ENCODE peak calls at places on chromosomes 1 and 21, in nine cellular contexts. One of them, this sample, is unnamed.
A peak's percentile ranks its signal among the peaks of the same experiment; 100 is the strongest.

GRCh38 chr1:22914633-22915217 is 57.9 kb downstream of the LACTBL1 start:
- DNase-seq in naive thymus-derived CD8-positive, alpha-beta T cell: no peak
- DNase-seq in foreskin melanocyte: no peak
- DNase-seq in nucleus accumbens: no peak
- DNase-seq in AG10803: no peak
- DNase-seq in Right ventricle myocardium superior: no peak
- DNase-seq in aorta: no peak
- DNase-seq in hypothalamus: no peak
- DNase-seq in NCI-H1694: no peak
- DNase-seq in this sample: no peak

GRCh38 chr1:232966663-232967062 is 16.3 kb downstream of the NTPCR start:
- DNase-seq in naive thymus-derived CD8-positive, alpha-beta T cell: no peak
- DNase-seq in Right ventricle myocardium superior: no peak
- DNase-seq in nucleus accumbens: no peak
- DNase-seq in hypothalamus: no peak
- DNase-seq in foreskin melanocyte: no peak
- DNase-seq in aorta: no peak
- DNase-seq in NCI-H1694: no peak
- DNase-seq in AG10803: no peak
- DNase-seq in this sample: no peak

GRCh38 chr1:17531682-17532487 is 7.6 kb upstream of the ARHGEF10L start:
- DNase-seq in hypothalamus: peak; percentile 50
- DNase-seq in aorta: peak; percentile 90
- DNase-seq in NCI-H1694: no peak
- DNase-seq in AG10803: peak; percentile 52
- DNase-seq in foreskin melanocyte: peak; percentile 97
- DNase-seq in nucleus accumbens: peak; percentile 39
- DNase-seq in Right ventricle myocardium superior: peak; percentile 87
- DNase-seq in naive thymus-derived CD8-positive, alpha-beta T cell: no peak
- DNase-seq in this sample: peak; percentile 93

GRCh38 chr1:71049951-71050598 is 2.5 kb upstream of the PTGER3 start:
- DNase-seq in nucleus accumbens: no peak
- DNase-seq in foreskin melanocyte: peak; percentile 68
- DNase-seq in NCI-H1694: peak; percentile 87
- DNase-seq in hypothalamus: no peak
- DNase-seq in AG10803: peak; percentile 72
- DNase-seq in naive thymus-derived CD8-positive, alpha-beta T cell: peak; percentile 54
- DNase-seq in aorta: no peak
- DNase-seq in Right ventricle myocardium superior: no peak
- DNase-seq in this sample: peak; percentile 87

GRCh38 chr1:201142011-201142853 is 12.0 kb downstream of the TMEM9 start:
- DNase-seq in nucleus accumbens: no peak
- DNase-seq in Right ventricle myocardium superior: peak; percentile 83
- DNase-seq in aorta: peak; percentile 76
- DNase-seq in hypothalamus: no peak
- DNase-seq in NCI-H1694: peak; percentile 32
- DNase-seq in AG10803: peak; percentile 17
- DNase-seq in naive thymus-derived CD8-positive, alpha-beta T cell: no peak
- DNase-seq in foreskin melanocyte: no peak
- DNase-seq in this sample: peak; percentile 16

GRCh38 chr1:47881505-47882442 is 115.4 kb downstream of the TRABD2B start:
- DNase-seq in AG10803: peak; percentile 81
- DNase-seq in Right ventricle myocardium superior: no peak
- DNase-seq in NCI-H1694: peak; percentile 72
- DNase-seq in hypothalamus: no peak
- DNase-seq in aorta: no peak
- DNase-seq in foreskin melanocyte: no peak
- DNase-seq in nucleus accumbens: no peak
- DNase-seq in naive thymus-derived CD8-positive, alpha-beta T cell: no peak
- DNase-seq in this sample: no peak

GRCh38 chr1:47555307-47555706 is 117.5 kb downstream of the FOXD2 start:
- DNase-seq in foreskin melanocyte: no peak
- DNase-seq in aorta: no peak
- DNase-seq in Right ventricle myocardium superior: no peak
- DNase-seq in NCI-H1694: no peak
- DNase-seq in nucleus accumbens: no peak
- DNase-seq in hypothalamus: no peak
- DNase-seq in AG10803: no peak
- DNase-seq in naive thymus-derived CD8-positive, alpha-beta T cell: no peak
- DNase-seq in this sample: no peak

GRCh38 chr1:230157409-230158390 is 90.7 kb downstream of the GALNT2 start:
- DNase-seq in aorta: no peak
- DNase-seq in NCI-H1694: no peak
- DNase-seq in nucleus accumbens: no peak
- DNase-seq in hypothalamus: no peak
- DNase-seq in Right ventricle myocardium superior: peak; percentile 43
- DNase-seq in AG10803: no peak
- DNase-seq in naive thymus-derived CD8-positive, alpha-beta T cell: no peak
- DNase-seq in foreskin melanocyte: no peak
- DNase-seq in this sample: no peak

GRCh38 chr21:43944757-43945156 is 67.4 kb upstream of the TRAPPC10 start:
- DNase-seq in nucleus accumbens: no peak
- DNase-seq in AG10803: no peak
- DNase-seq in hypothalamus: no peak
- DNase-seq in aorta: peak; percentile 73
- DNase-seq in foreskin melanocyte: no peak
- DNase-seq in NCI-H1694: no peak
- DNase-seq in naive thymus-derived CD8-positive, alpha-beta T cell: no peak
- DNase-seq in Right ventricle myocardium superior: no peak
- DNase-seq in this sample: no peak

GRCh38 chr21:45288441-45288841 is 746 bp upstream of the POFUT2 start:
- DNase-seq in AG10803: no peak
- DNase-seq in NCI-H1694: no peak
- DNase-seq in naive thymus-derived CD8-positive, alpha-beta T cell: no peak
- DNase-seq in hypothalamus: no peak
- DNase-seq in aorta: peak; percentile 78
- DNase-seq in Right ventricle myocardium superior: no peak
- DNase-seq in nucleus accumbens: no peak
- DNase-seq in foreskin melanocyte: no peak
- DNase-seq in this sample: no peak

GRCh38 chr21:43467785-43468184 is 40.9 kb upstream of the SIK1 start:
- DNase-seq in Right ventricle myocardium superior: peak; percentile 8
- DNase-seq in AG10803: no peak
- DNase-seq in aorta: peak; percentile 9
- DNase-seq in nucleus accumbens: no peak
- DNase-seq in NCI-H1694: no peak
- DNase-seq in naive thymus-derived CD8-positive, alpha-beta T cell: no peak
- DNase-seq in hypothalamus: no peak
- DNase-seq in foreskin melanocyte: no peak
- DNase-seq in this sample: no peak

GRCh38 chr1:225754940-225755635 is 22.5 kb upstream of the SRP9 start:
- DNase-seq in AG10803: peak; percentile 96
- DNase-seq in Right ventricle myocardium superior: peak; percentile 58
- DNase-seq in aorta: no peak
- DNase-seq in hypothalamus: no peak
- DNase-seq in naive thymus-derived CD8-positive, alpha-beta T cell: no peak
- DNase-seq in nucleus accumbens: no peak
- DNase-seq in foreskin melanocyte: no peak
- DNase-seq in NCI-H1694: no peak
- DNase-seq in this sample: peak; percentile 96

GRCh38 chr21:38255718-38256117 is 1.1 kb upstream of the KCNJ15 start:
- DNase-seq in NCI-H1694: no peak
- DNase-seq in AG10803: no peak
- DNase-seq in Right ventricle myocardium superior: no peak
- DNase-seq in naive thymus-derived CD8-positive, alpha-beta T cell: no peak
- DNase-seq in aorta: no peak
- DNase-seq in nucleus accumbens: no peak
- DNase-seq in hypothalamus: no peak
- DNase-seq in foreskin melanocyte: no peak
- DNase-seq in this sample: no peak

GRCh38 chr1:154824356-154825069 is 45.6 kb downstream of the KCNN3 start:
- DNase-seq in Right ventricle myocardium superior: no peak
- DNase-seq in foreskin melanocyte: no peak
- DNase-seq in AG10803: no peak
- DNase-seq in hypothalamus: no peak
- DNase-seq in NCI-H1694: no peak
- DNase-seq in aorta: no peak
- DNase-seq in nucleus accumbens: no peak
- DNase-seq in naive thymus-derived CD8-positive, alpha-beta T cell: no peak
- DNase-seq in this sample: no peak

GRCh38 chr1:212701910-212702309 is 2.3 kb upstream of the BATF3 start:
- DNase-seq in Right ventricle myocardium superior: no peak
- DNase-seq in foreskin melanocyte: no peak
- DNase-seq in naive thymus-derived CD8-positive, alpha-beta T cell: no peak
- DNase-seq in NCI-H1694: no peak
- DNase-seq in nucleus accumbens: no peak
- DNase-seq in aorta: no peak
- DNase-seq in hypothalamus: no peak
- DNase-seq in AG10803: no peak
- DNase-seq in this sample: no peak

GRCh38 chr1:55309053-55309452 is 93.9 kb upstream of the USP24 start:
- DNase-seq in nucleus accumbens: no peak
- DNase-seq in foreskin melanocyte: no peak
- DNase-seq in Right ventricle myocardium superior: no peak
- DNase-seq in hypothalamus: no peak
- DNase-seq in AG10803: no peak
- DNase-seq in aorta: no peak
- DNase-seq in naive thymus-derived CD8-positive, alpha-beta T cell: no peak
- DNase-seq in NCI-H1694: no peak
- DNase-seq in this sample: peak; percentile 13

This sample was measured in fibroblast of the aortic adventitia.